ENCODE peak calls at places on chromosomes 3 and 15, in five cellular contexts. One of them, this sample, is unnamed.

GRCh38 chr3:57815034-57815433 is 58.9 kb downstream of the SLMAP start:
- DNase-seq in heart left ventricle: no peak
- DNase-seq in heart right ventricle: no peak
- DNase-seq in brain microvascular endothelial cell: no peak
- DNase-seq in IMR-90: no peak
- DNase-seq in this sample: no peak

GRCh38 chr3:133674290-133674912 is 12.7 kb upstream of the TOPBP1 start:
- DNase-seq in heart left ventricle: no peak
- DNase-seq in heart right ventricle: no peak
- DNase-seq in brain microvascular endothelial cell: no peak
- DNase-seq in IMR-90: no peak
- DNase-seq in this sample: no peak

GRCh38 chr15:70150405-70150747 is 52.7 kb upstream of the TLE3 start:
- DNase-seq in heart left ventricle: no peak
- DNase-seq in heart right ventricle: no peak
- DNase-seq in brain microvascular endothelial cell: no peak
- DNase-seq in IMR-90: no peak
- DNase-seq in this sample: no peak

GRCh38 chr3:127865941-127866340 is 43.6 kb upstream of the MGLL start:
- DNase-seq in heart left ventricle: no peak
- DNase-seq in heart right ventricle: no peak
- DNase-seq in brain microvascular endothelial cell: peak
- DNase-seq in IMR-90: peak
- DNase-seq in this sample: no peak

GRCh38 chr15:77576538-77576937 is 56.2 kb downstream of the LINGO1 start:
- DNase-seq in heart left ventricle: no peak
- DNase-seq in heart right ventricle: no peak
- DNase-seq in brain microvascular endothelial cell: no peak
- DNase-seq in IMR-90: no peak
- DNase-seq in this sample: no peak

GRCh38 chr3:107068980-107069379 is 308.3 kb upstream of the CCDC54 start:
- DNase-seq in heart left ventricle: no peak
- DNase-seq in heart right ventricle: no peak
- DNase-seq in brain microvascular endothelial cell: peak
- DNase-seq in IMR-90: peak
- DNase-seq in this sample: no peak

GRCh38 chr15:83250766-83251165 is 33.7 kb downstream of the BNC1 start:
- DNase-seq in heart left ventricle: no peak
- DNase-seq in heart right ventricle: no peak
- DNase-seq in brain microvascular endothelial cell: no peak
- DNase-seq in IMR-90: no peak
- DNase-seq in this sample: no peak

GRCh38 chr3:179526482-179526881 is 36.2 kb upstream of the ACTL6A start:
- DNase-seq in heart left ventricle: no peak
- DNase-seq in heart right ventricle: no peak
- DNase-seq in brain microvascular endothelial cell: no peak
- DNase-seq in IMR-90: peak
- DNase-seq in this sample: no peak

GRCh38 chr3:24156466-24156865 is 211.4 kb downstream of the NR1D2 start:
- DNase-seq in heart left ventricle: no peak
- DNase-seq in heart right ventricle: no peak
- DNase-seq in brain microvascular endothelial cell: peak
- DNase-seq in IMR-90: peak
- DNase-seq in this sample: peak

GRCh38 chr3:15440891-15441290 is 13.5 kb downstream of the EAF1 start:
- DNase-seq in heart left ventricle: no peak
- DNase-seq in heart right ventricle: no peak
- DNase-seq in brain microvascular endothelial cell: peak
- DNase-seq in IMR-90: no peak
- DNase-seq in this sample: peak

GRCh38 chr3:44729384-44729910 is at the start of gene ZNF501:
- DNase-seq in heart left ventricle: peak
- DNase-seq in heart right ventricle: peak
- DNase-seq in brain microvascular endothelial cell: peak
- DNase-seq in IMR-90: peak
- DNase-seq in this sample: peak

GRCh38 chr3:162390891-162391290 is 894.3 kb downstream of the OTOL1 start:
- DNase-seq in heart left ventricle: no peak
- DNase-seq in heart right ventricle: no peak
- DNase-seq in brain microvascular endothelial cell: peak
- DNase-seq in IMR-90: peak
- DNase-seq in this sample: no peak

GRCh38 chr15:94230886-94231727 is at the start of gene MCTP2:
- DNase-seq in heart left ventricle: peak
- DNase-seq in heart right ventricle: peak
- DNase-seq in brain microvascular endothelial cell: peak
- DNase-seq in IMR-90: peak
- DNase-seq in this sample: peak

GRCh38 chr15:94230436-94230885 is 900 bp upstream of the MCTP2 start:
- DNase-seq in heart left ventricle: no peak
- DNase-seq in heart right ventricle: no peak
- DNase-seq in brain microvascular endothelial cell: no peak
- DNase-seq in IMR-90: no peak
- DNase-seq in this sample: no peak

GRCh38 chr15:94232107-94232506 is 746 bp downstream of the MCTP2 start:
- DNase-seq in heart left ventricle: no peak
- DNase-seq in heart right ventricle: no peak
- DNase-seq in brain microvascular endothelial cell: no peak
- DNase-seq in IMR-90: no peak
- DNase-seq in this sample: no peak

GRCh38 chr15:94231728-94232086 is 346 bp downstream of the MCTP2 start:
- DNase-seq in heart left ventricle: no peak
- DNase-seq in heart right ventricle: no peak
- DNase-seq in brain microvascular endothelial cell: no peak
- DNase-seq in IMR-90: no peak
- DNase-seq in this sample: no peak

GRCh38 chr15:94229591-94230365 is 1.6 kb upstream of the MCTP2 start:
- DNase-seq in heart left ventricle: no peak
- DNase-seq in heart right ventricle: no peak
- DNase-seq in brain microvascular endothelial cell: no peak
- DNase-seq in IMR-90: no peak
- DNase-seq in this sample: peak
- H3K4me3 ChIP-seq in heart left ventricle: no peak
- H3K4me3 ChIP-seq in heart right ventricle: no peak
- H3K4me3 ChIP-seq in brain microvascular endothelial cell: no peak
- H3K4me3 ChIP-seq in IMR-90: no peak
- H3K4me3 ChIP-seq in this sample: no peak

GRCh38 chr3:17972030-17972429 is 229.6 kb upstream of the TBC1D5 start:
- DNase-seq in heart left ventricle: no peak
- DNase-seq in heart right ventricle: no peak
- DNase-seq in brain microvascular endothelial cell: no peak
- DNase-seq in IMR-90: no peak
- DNase-seq in this sample: no peak

GRCh38 chr3:17967953-17968352 is 225.5 kb upstream of the TBC1D5 start:
- DNase-seq in heart left ventricle: no peak
- DNase-seq in heart right ventricle: no peak
- DNase-seq in brain microvascular endothelial cell: no peak
- DNase-seq in IMR-90: no peak
- DNase-seq in this sample: no peak

GRCh38 chr3:17969985-17970568 is 227.6 kb upstream of the TBC1D5 start:
- DNase-seq in heart left ventricle: no peak
- DNase-seq in heart right ventricle: no peak
- DNase-seq in brain microvascular endothelial cell: no peak
- DNase-seq in IMR-90: no peak
- DNase-seq in this sample: no peak

GRCh38 chr3:17967111-17967510 is 224.7 kb upstream of the TBC1D5 start:
- DNase-seq in heart left ventricle: no peak
- DNase-seq in heart right ventricle: no peak
- DNase-seq in brain microvascular endothelial cell: no peak
- DNase-seq in IMR-90: no peak
- DNase-seq in this sample: no peak

DNA sequence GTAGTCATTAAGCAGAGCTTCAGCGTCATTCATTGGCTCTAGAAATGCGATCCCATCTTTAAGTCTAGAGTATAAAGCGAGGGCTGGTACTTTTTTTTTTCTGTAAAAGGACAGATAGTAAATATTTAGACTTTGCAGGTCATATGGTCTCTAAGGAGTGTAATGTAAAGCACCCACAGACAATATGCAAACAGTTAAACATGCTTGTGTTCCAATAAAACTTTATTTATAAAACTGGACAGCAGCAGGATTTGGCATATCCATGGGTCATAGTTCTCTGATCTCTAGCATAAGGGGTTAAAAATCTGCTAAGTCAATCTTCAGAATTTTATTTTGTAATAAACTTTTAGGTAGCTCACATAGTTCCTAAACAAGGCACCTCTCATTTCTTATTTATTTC is 226.8 kb upstream of the TBC1D5 start:
- DNase-seq in heart left ventricle: no peak
- DNase-seq in heart right ventricle: no peak
- DNase-seq in brain microvascular endothelial cell: no peak
- DNase-seq in IMR-90: no peak
- DNase-seq in this sample: no peak
- H3K4me3 ChIP-seq in heart left ventricle: no peak
- H3K4me3 ChIP-seq in heart right ventricle: no peak
- H3K4me3 ChIP-seq in brain microvascular endothelial cell: no peak
- H3K4me3 ChIP-seq in IMR-90: no peak
- H3K4me3 ChIP-seq in this sample: no peak

DNA sequence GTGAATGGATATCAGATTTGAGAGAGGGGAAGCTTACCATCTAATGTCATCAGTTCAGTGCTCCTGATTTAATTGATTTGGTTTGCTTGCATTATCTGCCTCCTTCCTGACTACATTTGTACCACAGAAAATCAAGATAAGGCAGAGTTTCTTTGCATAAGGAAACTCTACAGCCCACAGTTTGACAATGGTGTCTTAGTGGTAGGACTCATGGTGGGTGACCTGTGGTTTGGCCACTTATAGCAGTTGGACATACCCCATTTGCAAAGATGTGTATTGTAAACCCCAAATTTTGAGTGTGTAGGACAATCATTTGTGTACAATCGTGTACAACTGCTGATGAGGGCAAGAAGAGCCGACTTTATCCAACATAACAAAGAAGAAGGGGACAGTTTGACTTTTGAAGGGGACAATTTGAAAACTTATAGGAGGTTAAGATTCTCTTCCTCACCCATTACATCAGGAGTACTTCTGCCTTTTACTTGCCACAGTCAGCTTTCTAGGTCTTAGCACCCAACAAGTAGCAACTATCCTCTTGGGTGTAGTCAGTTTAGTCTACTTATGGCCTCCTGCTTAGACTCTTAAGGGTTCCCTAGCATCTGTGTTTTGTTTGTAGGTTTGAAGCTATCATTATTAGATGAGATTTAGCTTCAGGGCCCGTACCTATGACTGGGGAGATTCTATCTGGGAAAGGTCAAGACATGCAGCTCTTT is 6.2 kb downstream of the TGFBR2 start:
- DNase-seq in heart left ventricle: no peak
- DNase-seq in heart right ventricle: no peak
- DNase-seq in brain microvascular endothelial cell: no peak
- DNase-seq in IMR-90: no peak
- DNase-seq in this sample: no peak
- H3K4me3 ChIP-seq in heart left ventricle: no peak
- H3K4me3 ChIP-seq in heart right ventricle: peak
- H3K4me3 ChIP-seq in brain microvascular endothelial cell: no peak
- H3K4me3 ChIP-seq in IMR-90: no peak
- H3K4me3 ChIP-seq in this sample: no peak

DNA sequence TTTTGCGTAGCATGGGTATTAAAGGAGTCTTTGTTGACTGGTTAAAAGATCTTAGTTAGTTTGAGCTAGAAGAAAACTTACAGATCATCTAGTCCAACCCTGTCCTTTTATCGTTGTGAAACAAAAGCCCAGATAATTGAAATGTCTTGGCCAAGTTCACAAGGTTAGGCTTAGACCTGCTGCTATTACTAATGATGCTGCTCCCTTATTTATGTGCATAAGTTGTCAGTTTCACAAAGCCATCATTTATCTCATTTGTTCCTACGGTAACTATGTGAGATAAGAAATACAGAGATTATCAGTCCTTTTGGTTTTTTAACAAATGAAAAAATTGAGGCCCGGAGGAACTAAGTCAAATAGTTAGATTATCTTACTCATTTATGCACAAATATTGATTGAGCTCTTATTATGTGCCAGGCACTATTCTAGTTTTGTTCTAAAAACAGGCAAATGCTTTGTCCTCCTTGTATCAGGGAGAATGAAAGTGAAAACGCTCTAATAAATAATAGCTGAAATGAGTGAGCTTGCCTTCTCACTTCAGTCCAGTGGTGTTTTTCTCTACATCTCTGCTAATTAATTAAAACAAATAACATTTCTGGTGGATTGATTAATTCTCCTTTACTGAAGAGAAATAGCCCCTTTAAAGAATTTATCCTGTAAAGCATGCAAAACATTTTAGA is 49.1 kb upstream of the TPRG1 start:
- DNase-seq in heart left ventricle: no peak
- DNase-seq in heart right ventricle: no peak
- DNase-seq in brain microvascular endothelial cell: no peak
- DNase-seq in IMR-90: no peak
- DNase-seq in this sample: no peak
- H3K4me3 ChIP-seq in heart left ventricle: peak
- H3K4me3 ChIP-seq in heart right ventricle: no peak
- H3K4me3 ChIP-seq in brain microvascular endothelial cell: no peak
- H3K4me3 ChIP-seq in IMR-90: no peak
- H3K4me3 ChIP-seq in this sample: no peak

DNA sequence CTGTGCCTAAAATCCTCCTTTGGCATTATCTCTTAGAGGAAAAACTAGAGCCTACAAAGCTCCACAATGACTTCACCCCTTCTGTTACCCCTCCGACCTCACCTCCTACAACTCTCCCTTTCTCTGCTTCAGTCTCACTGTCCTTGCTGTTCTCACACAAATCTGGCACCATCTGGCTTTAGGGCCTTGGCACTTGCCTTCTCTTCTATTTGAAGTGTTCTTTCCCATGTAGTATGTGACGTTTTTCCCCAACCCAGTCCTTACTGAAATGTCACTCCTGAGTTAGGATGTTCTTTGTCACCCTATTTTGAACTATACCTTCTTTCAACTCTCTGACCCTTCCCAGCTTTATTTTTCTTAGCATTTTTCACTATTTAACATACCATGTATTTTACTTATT is 8.7 kb downstream of the STX19 start:
- DNase-seq in heart left ventricle: no peak
- DNase-seq in heart right ventricle: no peak
- DNase-seq in brain microvascular endothelial cell: no peak
- DNase-seq in IMR-90: no peak
- DNase-seq in this sample: no peak
- H3K4me3 ChIP-seq in heart left ventricle: no peak
- H3K4me3 ChIP-seq in heart right ventricle: no peak
- H3K4me3 ChIP-seq in brain microvascular endothelial cell: no peak
- H3K4me3 ChIP-seq in IMR-90: no peak
- H3K4me3 ChIP-seq in this sample: no peak

DNA sequence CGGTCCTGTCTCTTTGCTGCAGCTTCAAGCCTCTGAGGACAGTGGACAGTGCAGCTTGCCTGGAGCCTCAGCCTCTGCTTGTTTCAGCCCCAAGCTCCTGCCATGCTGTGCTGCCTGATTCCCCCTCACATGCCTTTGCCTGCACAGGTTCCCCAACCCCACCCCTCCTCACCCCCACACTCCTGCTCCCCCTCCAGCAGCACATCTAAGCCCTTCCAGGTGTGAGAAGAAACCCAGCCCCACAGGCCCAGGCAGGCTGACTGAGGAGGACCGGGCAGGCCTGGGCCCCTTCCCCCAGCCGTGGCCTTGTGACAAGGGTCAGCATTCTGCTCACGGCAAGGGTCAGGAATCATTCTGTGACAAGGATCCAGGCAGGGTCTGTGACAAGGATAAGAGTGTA is 22.8 kb downstream of the VIPR1 start:
- DNase-seq in heart left ventricle: no peak
- DNase-seq in heart right ventricle: no peak
- DNase-seq in brain microvascular endothelial cell: no peak
- DNase-seq in IMR-90: no peak
- DNase-seq in this sample: no peak
- H3K4me3 ChIP-seq in heart left ventricle: no peak
- H3K4me3 ChIP-seq in heart right ventricle: no peak
- H3K4me3 ChIP-seq in brain microvascular endothelial cell: no peak
- H3K4me3 ChIP-seq in IMR-90: no peak
- H3K4me3 ChIP-seq in this sample: no peak